ENCODE peak calls at places on chromosomes 4 and X, in nine cellular contexts. One of them, this sample, is unnamed.

GRCh38 chr4:15577508-15577907 is 77.6 kb downstream of the FBXL5 start:
- DNase-seq in D341Med: no peak
- DNase-seq in GM12865: no peak
- DNase-seq in fibroblast of mammary gland: peak; percentile 11
- DNase-seq in activated T-helper 1 cell treated with anti-CD3 and anti-CD28 coated beads, Interleukin-2, amount 50 U/mL, for 16 hours: no peak
- DNase-seq in cerebellum: no peak
- DNase-seq in cardiac muscle cell: no peak
- DNase-seq in NAMALWA: no peak
- DNase-seq in Right ventricle myocardium inferior: no peak
- DNase-seq in this sample: no peak

GRCh38 chrX:9211269-9211668 is 177.3 kb upstream of the FAM9B start:
- DNase-seq in D341Med: no peak
- DNase-seq in GM12865: no peak
- DNase-seq in fibroblast of mammary gland: no peak
- DNase-seq in activated T-helper 1 cell treated with anti-CD3 and anti-CD28 coated beads, Interleukin-2, amount 50 U/mL, for 16 hours: no peak
- DNase-seq in cerebellum: no peak
- DNase-seq in cardiac muscle cell: no peak
- DNase-seq in NAMALWA: no peak
- DNase-seq in Right ventricle myocardium inferior: no peak
- DNase-seq in this sample: no peak

GRCh38 chrX:49932786-49933185 is 10.4 kb downstream of the CLCN5 start:
- DNase-seq in D341Med: no peak
- DNase-seq in GM12865: no peak
- DNase-seq in fibroblast of mammary gland: no peak
- DNase-seq in activated T-helper 1 cell treated with anti-CD3 and anti-CD28 coated beads, Interleukin-2, amount 50 U/mL, for 16 hours: no peak
- DNase-seq in cerebellum: peak; percentile 52
- DNase-seq in cardiac muscle cell: no peak
- DNase-seq in NAMALWA: no peak
- DNase-seq in Right ventricle myocardium inferior: no peak
- DNase-seq in this sample: no peak

GRCh38 chrX:100911731-100912130 is 17.0 kb downstream of the XKRX start:
- DNase-seq in D341Med: no peak
- DNase-seq in GM12865: no peak
- DNase-seq in fibroblast of mammary gland: no peak
- DNase-seq in activated T-helper 1 cell treated with anti-CD3 and anti-CD28 coated beads, Interleukin-2, amount 50 U/mL, for 16 hours: no peak
- DNase-seq in cerebellum: no peak
- DNase-seq in cardiac muscle cell: no peak
- DNase-seq in NAMALWA: no peak
- DNase-seq in Right ventricle myocardium inferior: no peak
- DNase-seq in this sample: no peak

GRCh38 chrX:124592745-124593144 is 246.4 kb downstream of the SH2D1A start:
- DNase-seq in D341Med: no peak
- DNase-seq in GM12865: no peak
- DNase-seq in fibroblast of mammary gland: no peak
- DNase-seq in activated T-helper 1 cell treated with anti-CD3 and anti-CD28 coated beads, Interleukin-2, amount 50 U/mL, for 16 hours: no peak
- DNase-seq in cerebellum: no peak
- DNase-seq in cardiac muscle cell: no peak
- DNase-seq in NAMALWA: no peak
- DNase-seq in Right ventricle myocardium inferior: no peak
- DNase-seq in this sample: no peak

GRCh38 chr4:88573995-88574394 is 18.3 kb upstream of the HERC3 start:
- DNase-seq in D341Med: peak; percentile 44
- DNase-seq in GM12865: no peak
- DNase-seq in fibroblast of mammary gland: peak; percentile 34
- DNase-seq in activated T-helper 1 cell treated with anti-CD3 and anti-CD28 coated beads, Interleukin-2, amount 50 U/mL, for 16 hours: no peak
- DNase-seq in cerebellum: no peak
- DNase-seq in cardiac muscle cell: peak; percentile 15
- DNase-seq in NAMALWA: no peak
- DNase-seq in Right ventricle myocardium inferior: no peak
- DNase-seq in this sample: peak; percentile 80

GRCh38 chr4:154807042-154807630 is 26.1 kb downstream of the RBM46 start:
- DNase-seq in D341Med: no peak
- DNase-seq in GM12865: peak; percentile 31
- DNase-seq in fibroblast of mammary gland: peak; percentile 67
- DNase-seq in activated T-helper 1 cell treated with anti-CD3 and anti-CD28 coated beads, Interleukin-2, amount 50 U/mL, for 16 hours: no peak
- DNase-seq in cerebellum: no peak
- DNase-seq in cardiac muscle cell: no peak
- DNase-seq in NAMALWA: peak; percentile 68
- DNase-seq in Right ventricle myocardium inferior: no peak
- DNase-seq in this sample: peak; percentile 24

GRCh38 chrX:100635989-100636320 is 651 bp downstream of the TSPAN6 start:
- DNase-seq in D341Med: no peak
- DNase-seq in GM12865: no peak
- DNase-seq in fibroblast of mammary gland: no peak
- DNase-seq in activated T-helper 1 cell treated with anti-CD3 and anti-CD28 coated beads, Interleukin-2, amount 50 U/mL, for 16 hours: no peak
- DNase-seq in cerebellum: no peak
- DNase-seq in cardiac muscle cell: no peak
- DNase-seq in NAMALWA: no peak
- DNase-seq in Right ventricle myocardium inferior: no peak
- DNase-seq in this sample: peak; percentile 38

GRCh38 chr4:48109413-48110263 is 24.4 kb downstream of the TXK start:
- DNase-seq in D341Med: peak; percentile 36
- DNase-seq in GM12865: peak; percentile 71
- DNase-seq in fibroblast of mammary gland: peak; percentile 49
- DNase-seq in activated T-helper 1 cell treated with anti-CD3 and anti-CD28 coated beads, Interleukin-2, amount 50 U/mL, for 16 hours: no peak
- DNase-seq in cerebellum: no peak
- DNase-seq in cardiac muscle cell: peak; percentile 64
- DNase-seq in NAMALWA: peak; percentile 76
- DNase-seq in Right ventricle myocardium inferior: no peak
- DNase-seq in this sample: peak; percentile 81

GRCh38 chr4:98993419-98994071 is 2.0 kb upstream of the METAP1 start:
- DNase-seq in D341Med: no peak
- DNase-seq in GM12865: no peak
- DNase-seq in fibroblast of mammary gland: no peak
- DNase-seq in activated T-helper 1 cell treated with anti-CD3 and anti-CD28 coated beads, Interleukin-2, amount 50 U/mL, for 16 hours: no peak
- DNase-seq in cerebellum: no peak
- DNase-seq in cardiac muscle cell: no peak
- DNase-seq in NAMALWA: no peak
- DNase-seq in Right ventricle myocardium inferior: no peak
- DNase-seq in this sample: no peak

GRCh38 chr4:16192067-16192466 is 34.2 kb downstream of the TAPT1 start:
- DNase-seq in D341Med: no peak
- DNase-seq in GM12865: no peak
- DNase-seq in fibroblast of mammary gland: no peak
- DNase-seq in activated T-helper 1 cell treated with anti-CD3 and anti-CD28 coated beads, Interleukin-2, amount 50 U/mL, for 16 hours: no peak
- DNase-seq in cerebellum: no peak
- DNase-seq in cardiac muscle cell: no peak
- DNase-seq in NAMALWA: no peak
- DNase-seq in Right ventricle myocardium inferior: no peak
- DNase-seq in this sample: no peak

GRCh38 chr4:76090241-76090691 is 15.8 kb downstream of the ART3 start:
- DNase-seq in D341Med: no peak
- DNase-seq in GM12865: peak; percentile 7
- DNase-seq in fibroblast of mammary gland: peak; percentile 91
- DNase-seq in activated T-helper 1 cell treated with anti-CD3 and anti-CD28 coated beads, Interleukin-2, amount 50 U/mL, for 16 hours: no peak
- DNase-seq in cerebellum: no peak
- DNase-seq in cardiac muscle cell: no peak
- DNase-seq in NAMALWA: peak; percentile 45
- DNase-seq in Right ventricle myocardium inferior: no peak
- DNase-seq in this sample: no peak

GRCh38 chr4:62531731-62532130 is 1331.6 kb downstream of the ADGRL3 start:
- DNase-seq in D341Med: no peak
- DNase-seq in GM12865: peak; percentile 0
- DNase-seq in fibroblast of mammary gland: no peak
- DNase-seq in activated T-helper 1 cell treated with anti-CD3 and anti-CD28 coated beads, Interleukin-2, amount 50 U/mL, for 16 hours: no peak
- DNase-seq in cerebellum: no peak
- DNase-seq in cardiac muscle cell: no peak
- DNase-seq in NAMALWA: peak; percentile 42
- DNase-seq in Right ventricle myocardium inferior: no peak
- DNase-seq in this sample: peak; percentile 83

GRCh38 chr4:140188975-140189374 is 35.0 kb upstream of the MAML3 start:
- DNase-seq in D341Med: no peak
- DNase-seq in GM12865: no peak
- DNase-seq in fibroblast of mammary gland: peak; percentile 81
- DNase-seq in activated T-helper 1 cell treated with anti-CD3 and anti-CD28 coated beads, Interleukin-2, amount 50 U/mL, for 16 hours: no peak
- DNase-seq in cerebellum: no peak
- DNase-seq in cardiac muscle cell: peak; percentile 22
- DNase-seq in NAMALWA: no peak
- DNase-seq in Right ventricle myocardium inferior: no peak
- DNase-seq in this sample: no peak

GRCh38 chrX:136691028-136691809 is 43.3 kb downstream of the CD40LG start:
- DNase-seq in D341Med: no peak
- DNase-seq in GM12865: no peak
- DNase-seq in fibroblast of mammary gland: no peak
- DNase-seq in activated T-helper 1 cell treated with anti-CD3 and anti-CD28 coated beads, Interleukin-2, amount 50 U/mL, for 16 hours: no peak
- DNase-seq in cerebellum: no peak
- DNase-seq in cardiac muscle cell: no peak
- DNase-seq in NAMALWA: no peak
- DNase-seq in Right ventricle myocardium inferior: no peak
- DNase-seq in this sample: no peak

This sample was measured in GM23338.